ENCODE peak calls at places on chromosome 10, in nine cellular contexts. S, L, O, H, Q, D, E, I and X are unnamed samples.

GRCh38 chr10:14386202-14386593 is 55.5 kb upstream of the FRMD4A start:
- DNase-seq in D (peak), Q (no peak), S (no peak), L (no peak), O (no peak), I (no peak), H (peak), E (no peak), X (peak)

GRCh38 chr10:29345893-29346175 is 57.0 kb downstream of the LYZL1 start:
- DNase-seq in Q (no peak), L (no peak), D (no peak), S (no peak), E (no peak), O (no peak), I (no peak), H (no peak), X (no peak)

GRCh38 chr10:90779573-90779972 is 78.3 kb downstream of the HTR7 start:
- DNase-seq in E (no peak), O (no peak), I (peak), H (no peak), S (no peak), Q (no peak), D (peak), L (no peak), X (no peak)

GRCh38 chr10:31765546-31765945 is 163.1 kb downstream of the ARHGAP12 start:
- DNase-seq in D (no peak), H (no peak), Q (no peak), O (no peak), S (no peak), I (no peak), E (no peak), L (no peak), X (no peak)

GRCh38 chr10:62733654-62734293 is 70.7 kb upstream of the ADO start:
- DNase-seq in O (no peak), E (no peak), D (peak), H (no peak), Q (no peak), S (no peak), I (no peak), L (no peak), X (peak)

GRCh38 chr10:97365761-97366351 is 31.3 kb upstream of the FRAT2 start:
- DNase-seq in O (no peak), D (no peak), H (no peak), S (no peak), Q (no peak), L (no peak), E (no peak), I (no peak), X (no peak)

GRCh38 chr10:86944907-86945306 is 12.5 kb downstream of the MMRN2 start:
- DNase-seq in O (no peak), Q (no peak), D (no peak), E (no peak), H (no peak), I (no peak), S (no peak), L (no peak), X (no peak)

GRCh38 chr10:71807557-71808510 is 34.5 kb upstream of the VSIR start:
- DNase-seq in H (no peak), I (no peak), Q (no peak), L (no peak), O (no peak), S (no peak), E (no peak), D (no peak), X (no peak)

GRCh38 chr10:110357252-110357780 is 52.6 kb upstream of the SMNDC1 start:
- DNase-seq in D (peak), Q (no peak), L (no peak), H (peak), I (peak), E (no peak), S (no peak), O (no peak), X (peak)

GRCh38 chr10:127332631-127333030 is 136.2 kb upstream of the INSYN2A start:
- DNase-seq in E (no peak), S (no peak), D (no peak), Q (no peak), H (no peak), L (no peak), I (no peak), O (no peak), X (no peak)

GRCh38 chr10:114915294-114915693 is 22.7 kb upstream of the TRUB1 start:
- DNase-seq in D (no peak), L (no peak), O (no peak), Q (no peak), S (no peak), H (no peak), I (no peak), E (no peak), X (no peak)

GRCh38 chr10:6522230-6522629 is 57.8 kb downstream of the PRKCQ start:
- DNase-seq in S (no peak), H (no peak), I (no peak), D (peak), Q (no peak), L (no peak), O (no peak), E (no peak), X (no peak)

GRCh38 chr10:128373831-128374230 is 247.6 kb upstream of the MKI67 start:
- DNase-seq in I (no peak), S (no peak), E (no peak), D (no peak), L (no peak), H (no peak), O (no peak), Q (no peak), X (no peak)

GRCh38 chr10:119346063-119346835 is 138.9 kb downstream of the GRK5 start:
- DNase-seq in S (no peak), D (no peak), Q (no peak), E (no peak), L (no peak), H (no peak), O (no peak), I (no peak), X (no peak)

GRCh38 chr10:129725890-129726631 is 238.0 kb downstream of the EBF3 start:
- DNase-seq in I (no peak), D (no peak), O (no peak), Q (no peak), H (no peak), S (no peak), E (no peak), L (no peak), X (no peak)

GRCh38 chr10:124341768-124342135 is 77.0 kb downstream of the OAT start:
- DNase-seq in L (no peak), I (no peak), Q (no peak), S (no peak), H (peak), D (no peak), E (no peak), O (no peak), X (no peak)

GRCh38 chr10:112027881-112028280 is 155.7 kb downstream of the GPAM start:
- DNase-seq in S (no peak), D (no peak), H (no peak), Q (no peak), O (no peak), L (no peak), I (no peak), E (no peak), X (no peak)

GRCh38 chr10:72096115-72097000 is 8.0 kb upstream of the SPOCK2 start:
- DNase-seq in D (no peak), I (no peak), S (no peak), L (no peak), E (no peak), Q (no peak), H (peak), O (no peak), X (no peak)

GRCh38 chr10:13767721-13768178 is 181.0 kb downstream of the PRPF18 start:
- DNase-seq in D (no peak), O (no peak), S (no peak), H (no peak), Q (peak), E (no peak), I (no peak), L (no peak), X (no peak)

GRCh38 chr10:121598261-121599249 is at the start of gene FGFR2:
- DNase-seq in H (no peak), O (peak), I (no peak), D (peak), E (peak), Q (peak), L (no peak), S (peak), X (peak)

GRCh38 chr10:5812283-5813090 is 747 bp downstream of the GDI2 start:
- DNase-seq in D (peak), E (peak), L (peak), H (peak), Q (peak), S (no peak), I (no peak), O (peak), X (peak)

GRCh38 chr10:86345296-86346168 is 21.1 kb downstream of the GRID1 start:
- DNase-seq in L (no peak), O (no peak), H (no peak), I (no peak), Q (no peak), E (no peak), S (no peak), D (peak), X (peak)

GRCh38 chr10:104170610-104171269 is 48.8 kb downstream of the SFR1 start:
- DNase-seq in I (no peak), L (no peak), O (no peak), S (no peak), H (no peak), Q (no peak), D (no peak), E (no peak), X (no peak)

GRCh38 chr10:89302628-89303027 is 782 bp downstream of the IFIT2 start:
- DNase-seq in L (no peak), H (no peak), Q (no peak), O (no peak), S (no peak), D (peak), E (no peak), I (no peak), X (no peak)

GRCh38 chr10:70962686-70963085 is 74.3 kb upstream of the PCBD1 start:
- DNase-seq in E (no peak), S (no peak), Q (no peak), H (no peak), D (no peak), L (no peak), O (no peak), I (no peak), X (no peak)

GRCh38 chr10:103265712-103266329 is 11.1 kb upstream of the INA start:
- DNase-seq in E (peak), L (no peak), D (peak), I (no peak), O (peak), H (peak), Q (no peak), S (no peak), X (peak)

GRCh38 chr10:60139798-60140566 is 233.6 kb upstream of the CCDC6 start:
- DNase-seq in Q (no peak), E (no peak), S (no peak), D (peak), L (no peak), H (no peak), O (no peak), I (peak), X (peak)